ENCODE peak calls at places on chromosomes 4 and X, in ten cellular contexts. One of them, this sample, is unnamed.

GRCh38 chrX:56738670-56739069 is 9.6 kb downstream of the NBDY start:
- DNase-seq in tibial artery: no peak
- DNase-seq in small intestine: peak
- DNase-seq in hepatocyte: peak
- DNase-seq in mucosa of descending colon: no peak
- DNase-seq in AG04450: no peak
- DNase-seq in brain microvascular endothelial cell: no peak
- DNase-seq in sigmoid colon: no peak
- DNase-seq in choroid plexus epithelial cell: peak
- DNase-seq in HFF-Myc: no peak
- DNase-seq in this sample: no peak

GRCh38 chr4:153530996-153531375 is 64.8 kb downstream of the TMEM131L start:
- DNase-seq in AG04450: no peak
- DNase-seq in choroid plexus epithelial cell: no peak
- DNase-seq in brain microvascular endothelial cell: no peak
- DNase-seq in HFF-Myc: no peak
- DNase-seq in tibial artery: no peak
- DNase-seq in small intestine: no peak
- DNase-seq in hepatocyte: no peak
- DNase-seq in mucosa of descending colon: no peak
- DNase-seq in sigmoid colon: no peak
- DNase-seq in this sample: no peak

GRCh38 chr4:55356991-55357461 is 11.0 kb downstream of the SRD5A3 start:
- DNase-seq in sigmoid colon: no peak
- DNase-seq in choroid plexus epithelial cell: peak
- DNase-seq in hepatocyte: peak
- DNase-seq in AG04450: no peak
- DNase-seq in tibial artery: no peak
- DNase-seq in small intestine: no peak
- DNase-seq in brain microvascular endothelial cell: peak
- DNase-seq in HFF-Myc: no peak
- DNase-seq in mucosa of descending colon: no peak
- DNase-seq in this sample: no peak

GRCh38 chrX:73214366-73215094 is at the start of gene NAP1L2:
- DNase-seq in hepatocyte: peak
- DNase-seq in brain microvascular endothelial cell: no peak
- DNase-seq in small intestine: no peak
- DNase-seq in choroid plexus epithelial cell: peak
- DNase-seq in AG04450: no peak
- DNase-seq in mucosa of descending colon: peak
- DNase-seq in HFF-Myc: no peak
- DNase-seq in sigmoid colon: peak
- DNase-seq in tibial artery: peak
- DNase-seq in this sample: peak

GRCh38 chrX:43882294-43882681 is at the start of gene MAOB:
- DNase-seq in small intestine: peak
- DNase-seq in brain microvascular endothelial cell: no peak
- DNase-seq in mucosa of descending colon: peak
- DNase-seq in AG04450: no peak
- DNase-seq in choroid plexus epithelial cell: no peak
- DNase-seq in HFF-Myc: no peak
- DNase-seq in sigmoid colon: peak
- DNase-seq in tibial artery: peak
- DNase-seq in hepatocyte: peak
- DNase-seq in this sample: peak

GRCh38 chr4:163484906-163485305 is 9.6 kb upstream of the TMA16 start:
- DNase-seq in HFF-Myc: no peak
- DNase-seq in small intestine: peak
- DNase-seq in choroid plexus epithelial cell: peak
- DNase-seq in hepatocyte: peak
- DNase-seq in sigmoid colon: no peak
- DNase-seq in AG04450: peak
- DNase-seq in mucosa of descending colon: no peak
- DNase-seq in tibial artery: no peak
- DNase-seq in brain microvascular endothelial cell: peak
- DNase-seq in this sample: no peak

GRCh38 chr4:74217365-74217764 is 59.4 kb downstream of the MTHFD2L start:
- DNase-seq in brain microvascular endothelial cell: peak
- DNase-seq in HFF-Myc: no peak
- DNase-seq in mucosa of descending colon: no peak
- DNase-seq in AG04450: no peak
- DNase-seq in choroid plexus epithelial cell: peak
- DNase-seq in hepatocyte: no peak
- DNase-seq in tibial artery: no peak
- DNase-seq in sigmoid colon: no peak
- DNase-seq in small intestine: no peak
- DNase-seq in this sample: no peak

GRCh38 chr4:48112017-48112667 is 21.9 kb downstream of the TXK start:
- DNase-seq in small intestine: no peak
- DNase-seq in brain microvascular endothelial cell: no peak
- DNase-seq in choroid plexus epithelial cell: no peak
- DNase-seq in sigmoid colon: no peak
- DNase-seq in tibial artery: no peak
- DNase-seq in HFF-Myc: no peak
- DNase-seq in AG04450: no peak
- DNase-seq in hepatocyte: no peak
- DNase-seq in mucosa of descending colon: no peak
- DNase-seq in this sample: no peak

GRCh38 chr4:51842167-51842553 is 793 bp upstream of the DCUN1D4 start:
- DNase-seq in hepatocyte: peak
- DNase-seq in brain microvascular endothelial cell: no peak
- DNase-seq in AG04450: no peak
- DNase-seq in sigmoid colon: peak
- DNase-seq in small intestine: no peak
- DNase-seq in HFF-Myc: no peak
- DNase-seq in choroid plexus epithelial cell: peak
- DNase-seq in tibial artery: peak
- DNase-seq in mucosa of descending colon: peak
- DNase-seq in this sample: peak

GRCh38 chrX:1190596-1191145 is 21.8 kb downstream of the CRLF2 start:
- DNase-seq in mucosa of descending colon: no peak
- DNase-seq in choroid plexus epithelial cell: no peak
- DNase-seq in hepatocyte: no peak
- DNase-seq in tibial artery: no peak
- DNase-seq in brain microvascular endothelial cell: no peak
- DNase-seq in small intestine: no peak
- DNase-seq in HFF-Myc: no peak
- DNase-seq in sigmoid colon: peak
- DNase-seq in AG04450: no peak
- DNase-seq in this sample: peak

GRCh38 chrX:51144828-51145442 is 187.7 kb upstream of the NUDT10 start:
- DNase-seq in hepatocyte: peak
- DNase-seq in mucosa of descending colon: no peak
- DNase-seq in small intestine: peak
- DNase-seq in tibial artery: no peak
- DNase-seq in choroid plexus epithelial cell: peak
- DNase-seq in sigmoid colon: no peak
- DNase-seq in AG04450: no peak
- DNase-seq in brain microvascular endothelial cell: peak
- DNase-seq in HFF-Myc: no peak
- DNase-seq in this sample: no peak

GRCh38 chr4:86608757-86609375 is 14.8 kb downstream of the PTPN13 start:
- DNase-seq in mucosa of descending colon: no peak
- DNase-seq in small intestine: no peak
- DNase-seq in brain microvascular endothelial cell: no peak
- DNase-seq in sigmoid colon: no peak
- DNase-seq in tibial artery: no peak
- DNase-seq in hepatocyte: no peak
- DNase-seq in HFF-Myc: no peak
- DNase-seq in choroid plexus epithelial cell: no peak
- DNase-seq in AG04450: no peak
- DNase-seq in this sample: no peak
- H3K4me3 ChIP-seq in mucosa of descending colon: no peak
- H3K4me3 ChIP-seq in small intestine: no peak
- H3K4me3 ChIP-seq in brain microvascular endothelial cell: no peak
- H3K4me3 ChIP-seq in sigmoid colon: no peak
- H3K4me3 ChIP-seq in tibial artery: no peak
- H3K4me3 ChIP-seq in hepatocyte: no peak
- H3K4me3 ChIP-seq in HFF-Myc: no peak
- H3K4me3 ChIP-seq in choroid plexus epithelial cell: no peak
- H3K4me3 ChIP-seq in AG04450: no peak
- H3K4me3 ChIP-seq in this sample: no peak

GRCh38 chr4:87073570-87074470 is 139.0 kb downstream of the AFF1 start:
- DNase-seq in mucosa of descending colon: peak
- DNase-seq in hepatocyte: no peak
- DNase-seq in tibial artery: no peak
- DNase-seq in AG04450: no peak
- DNase-seq in HFF-Myc: no peak
- DNase-seq in choroid plexus epithelial cell: no peak
- DNase-seq in small intestine: no peak
- DNase-seq in sigmoid colon: peak
- DNase-seq in brain microvascular endothelial cell: no peak
- DNase-seq in this sample: peak
- H3K4me3 ChIP-seq in mucosa of descending colon: no peak
- H3K4me3 ChIP-seq in hepatocyte: no peak
- H3K4me3 ChIP-seq in tibial artery: no peak
- H3K4me3 ChIP-seq in AG04450: no peak
- H3K4me3 ChIP-seq in HFF-Myc: no peak
- H3K4me3 ChIP-seq in choroid plexus epithelial cell: no peak
- H3K4me3 ChIP-seq in small intestine: no peak
- H3K4me3 ChIP-seq in sigmoid colon: no peak
- H3K4me3 ChIP-seq in brain microvascular endothelial cell: no peak
- H3K4me3 ChIP-seq in this sample: peak

GRCh38 chr4:33073811-33074210 is 2353.6 kb downstream of the PCDH7 start:
- DNase-seq in small intestine: no peak
- DNase-seq in AG04450: peak
- DNase-seq in mucosa of descending colon: no peak
- DNase-seq in choroid plexus epithelial cell: peak
- DNase-seq in brain microvascular endothelial cell: no peak
- DNase-seq in hepatocyte: no peak
- DNase-seq in tibial artery: no peak
- DNase-seq in HFF-Myc: no peak
- DNase-seq in sigmoid colon: no peak
- DNase-seq in this sample: no peak

GRCh38 chr4:33071552-33071951 is 2351.4 kb downstream of the PCDH7 start:
- DNase-seq in tibial artery: no peak
- DNase-seq in small intestine: peak
- DNase-seq in HFF-Myc: no peak
- DNase-seq in sigmoid colon: no peak
- DNase-seq in mucosa of descending colon: no peak
- DNase-seq in choroid plexus epithelial cell: no peak
- DNase-seq in brain microvascular endothelial cell: no peak
- DNase-seq in AG04450: no peak
- DNase-seq in hepatocyte: no peak
- DNase-seq in this sample: no peak

GRCh38 chr4:33067221-33067620 is 2347.1 kb downstream of the PCDH7 start:
- DNase-seq in mucosa of descending colon: no peak
- DNase-seq in AG04450: no peak
- DNase-seq in choroid plexus epithelial cell: no peak
- DNase-seq in brain microvascular endothelial cell: no peak
- DNase-seq in hepatocyte: no peak
- DNase-seq in HFF-Myc: peak
- DNase-seq in tibial artery: no peak
- DNase-seq in sigmoid colon: no peak
- DNase-seq in small intestine: no peak
- DNase-seq in this sample: no peak

GRCh38 chr4:33068539-33068938 is 2348.4 kb downstream of the PCDH7 start:
- DNase-seq in small intestine: no peak
- DNase-seq in hepatocyte: no peak
- DNase-seq in choroid plexus epithelial cell: peak
- DNase-seq in brain microvascular endothelial cell: no peak
- DNase-seq in AG04450: no peak
- DNase-seq in tibial artery: no peak
- DNase-seq in mucosa of descending colon: no peak
- DNase-seq in HFF-Myc: no peak
- DNase-seq in sigmoid colon: no peak
- DNase-seq in this sample: no peak

GRCh38 chr4:33072340-33073089 is 2352.3 kb downstream of the PCDH7 start:
- DNase-seq in sigmoid colon: no peak
- DNase-seq in small intestine: peak
- DNase-seq in brain microvascular endothelial cell: no peak
- DNase-seq in hepatocyte: no peak
- DNase-seq in AG04450: no peak
- DNase-seq in tibial artery: no peak
- DNase-seq in mucosa of descending colon: no peak
- DNase-seq in choroid plexus epithelial cell: no peak
- DNase-seq in HFF-Myc: no peak
- DNase-seq in this sample: no peak
- H3K4me3 ChIP-seq in sigmoid colon: no peak
- H3K4me3 ChIP-seq in small intestine: no peak
- H3K4me3 ChIP-seq in brain microvascular endothelial cell: no peak
- H3K4me3 ChIP-seq in hepatocyte: no peak
- H3K4me3 ChIP-seq in AG04450: no peak
- H3K4me3 ChIP-seq in tibial artery: no peak
- H3K4me3 ChIP-seq in mucosa of descending colon: no peak
- H3K4me3 ChIP-seq in choroid plexus epithelial cell: no peak
- H3K4me3 ChIP-seq in HFF-Myc: no peak
- H3K4me3 ChIP-seq in this sample: no peak

DNA sequence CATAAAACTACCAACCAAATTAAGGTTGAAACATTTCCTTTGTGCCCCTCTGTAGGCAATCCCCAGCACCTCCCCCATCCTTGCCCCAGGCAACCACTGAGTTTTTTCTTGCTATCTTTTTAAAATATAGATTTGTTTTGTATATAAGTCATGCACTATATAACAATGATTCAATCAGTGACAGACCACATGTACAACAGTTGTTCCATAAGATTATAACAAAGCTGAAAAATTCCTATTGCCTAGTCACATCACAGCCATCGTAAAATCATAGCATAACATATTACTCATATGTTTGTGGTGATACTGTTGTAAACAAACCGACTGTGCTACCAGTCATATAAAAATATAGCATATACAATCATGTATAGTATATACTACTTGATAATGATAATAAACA is 211.9 kb upstream of the NRK start:
- DNase-seq in brain microvascular endothelial cell: no peak
- DNase-seq in AG04450: no peak
- DNase-seq in HFF-Myc: no peak
- DNase-seq in small intestine: no peak
- DNase-seq in sigmoid colon: no peak
- DNase-seq in tibial artery: no peak
- DNase-seq in choroid plexus epithelial cell: peak
- DNase-seq in hepatocyte: no peak
- DNase-seq in mucosa of descending colon: no peak
- DNase-seq in this sample: no peak
- H3K4me3 ChIP-seq in brain microvascular endothelial cell: no peak
- H3K4me3 ChIP-seq in AG04450: no peak
- H3K4me3 ChIP-seq in HFF-Myc: no peak
- H3K4me3 ChIP-seq in small intestine: no peak
- H3K4me3 ChIP-seq in sigmoid colon: no peak
- H3K4me3 ChIP-seq in tibial artery: no peak
- H3K4me3 ChIP-seq in choroid plexus epithelial cell: no peak
- H3K4me3 ChIP-seq in hepatocyte: no peak
- H3K4me3 ChIP-seq in mucosa of descending colon: no peak
- H3K4me3 ChIP-seq in this sample: no peak

DNA sequence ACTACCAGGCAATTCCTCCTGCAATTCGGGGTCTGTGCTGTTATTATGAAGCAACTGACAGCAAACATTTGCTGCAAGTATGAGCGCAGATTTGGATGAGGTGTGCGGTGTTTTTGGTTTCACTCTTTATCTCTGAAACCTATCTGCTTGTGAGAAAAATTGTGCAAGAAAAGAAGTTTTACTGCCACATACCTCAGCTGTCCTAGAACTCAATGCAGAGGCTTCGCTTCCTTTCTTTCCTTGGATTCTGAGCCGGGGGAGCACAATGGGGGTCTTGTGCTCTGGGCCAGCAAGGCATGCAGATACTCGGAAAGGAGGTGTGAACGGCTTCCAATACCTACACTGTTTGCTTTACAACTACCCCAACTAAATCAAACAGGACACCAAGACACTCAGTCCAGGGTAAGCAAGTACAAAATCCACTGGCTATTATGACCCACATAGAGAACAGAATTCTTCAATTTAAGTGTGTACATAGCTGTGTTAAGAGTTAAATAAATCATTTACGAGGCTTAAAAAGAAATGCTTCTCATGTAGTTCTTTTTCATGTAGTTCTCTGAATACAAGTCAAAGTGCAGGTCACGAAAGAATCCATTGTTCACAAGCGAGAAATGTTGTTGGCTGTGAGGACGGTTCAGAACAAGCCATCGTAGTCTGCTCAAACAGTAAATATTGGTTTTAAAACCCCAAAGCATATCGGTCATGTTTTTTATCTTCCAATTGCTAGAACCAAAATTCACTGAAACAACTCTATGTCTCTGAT is 1.1 kb downstream of the SORBS2 start:
- DNase-seq in HFF-Myc: no peak
- DNase-seq in hepatocyte: no peak
- DNase-seq in sigmoid colon: no peak
- DNase-seq in mucosa of descending colon: no peak
- DNase-seq in brain microvascular endothelial cell: no peak
- DNase-seq in tibial artery: no peak
- DNase-seq in small intestine: peak
- DNase-seq in choroid plexus epithelial cell: no peak
- DNase-seq in AG04450: no peak
- DNase-seq in this sample: no peak
- H3K4me3 ChIP-seq in HFF-Myc: no peak
- H3K4me3 ChIP-seq in hepatocyte: peak
- H3K4me3 ChIP-seq in sigmoid colon: peak
- H3K4me3 ChIP-seq in mucosa of descending colon: no peak
- H3K4me3 ChIP-seq in brain microvascular endothelial cell: peak
- H3K4me3 ChIP-seq in tibial artery: peak
- H3K4me3 ChIP-seq in small intestine: peak
- H3K4me3 ChIP-seq in choroid plexus epithelial cell: peak
- H3K4me3 ChIP-seq in AG04450: no peak
- H3K4me3 ChIP-seq in this sample: peak